ENCODE peak calls at places on chromosome 5, in ten cellular contexts. W, A, Q, M, E, V, C, B, O and R are unnamed samples.
A peak's percentile ranks its signal among the peaks of the same experiment; 100 is the strongest.

GRCh38 chr5:65076251-65076869 is 307.6 kb downstream of the CWC27 start:
- DNase-seq in W (peak; percentile 91), A (no peak), Q (no peak), M (peak; percentile 65), E (no peak), V (peak; percentile 43), C (no peak), B (no peak), O (peak; percentile 4), R (no peak)

GRCh38 chr5:112793201-112793600 is 55.5 kb downstream of the APC start:
- DNase-seq in W (no peak), A (no peak), Q (no peak), M (no peak), E (no peak), V (no peak), C (no peak), B (no peak), O (no peak), R (no peak)

GRCh38 chr5:108003178-108003577 is 332.4 kb upstream of the EFNA5 start:
- DNase-seq in W (peak; percentile 50), A (no peak), Q (no peak), M (no peak), E (no peak), V (no peak), C (no peak), B (peak; percentile 9), O (no peak), R (no peak)

GRCh38 chr5:76401801-76402250 is 1.3 kb upstream of the IQGAP2 start:
- DNase-seq in W (no peak), A (no peak), Q (no peak), M (no peak), E (no peak), V (no peak), C (no peak), B (no peak), O (peak; percentile 17), R (no peak)

GRCh38 chr5:81853005-81853357 is 102.1 kb upstream of the SSBP2 start:
- DNase-seq in W (no peak), A (no peak), Q (no peak), M (no peak), E (no peak), V (no peak), C (no peak), B (no peak), O (no peak), R (no peak)

GRCh38 chr5:77945874-77946273 is 169.7 kb upstream of the TBCA start:
- DNase-seq in W (no peak), A (no peak), Q (no peak), M (no peak), E (no peak), V (no peak), C (no peak), B (no peak), O (no peak), R (no peak)

GRCh38 chr5:65556181-65556580 is 6.8 kb downstream of the CENPK start:
- DNase-seq in W (no peak), A (no peak), Q (no peak), M (no peak), E (no peak), V (no peak), C (no peak), B (no peak), O (no peak), R (no peak)

GRCh38 chr5:35151151-35151920 is 79.0 kb downstream of the PRLR start:
- DNase-seq in W (peak; percentile 18), A (no peak), Q (no peak), M (no peak), E (no peak), V (no peak), C (no peak), B (no peak), O (no peak), R (no peak)

GRCh38 chr5:37251673-37252072 is 2.5 kb upstream of the CPLANE1 start:
- DNase-seq in W (no peak), A (no peak), Q (no peak), M (no peak), E (no peak), V (no peak), C (no peak), B (no peak), O (no peak), R (no peak)

GRCh38 chr5:102223542-102224444 is 72.3 kb downstream of the SLCO4C1 start:
- DNase-seq in W (peak; percentile 44), A (no peak), Q (no peak), M (peak; percentile 88), E (no peak), V (no peak), C (no peak), B (no peak), O (no peak), R (no peak)

GRCh38 chr5:134153657-134154056 is 23.1 kb downstream of the SKP1 start:
- DNase-seq in W (no peak), A (no peak), Q (no peak), M (no peak), E (no peak), V (no peak), C (no peak), B (no peak), O (no peak), R (no peak)

GRCh38 chr5:123881791-123882244 is 369.8 kb downstream of the CSNK1G3 start:
- DNase-seq in W (peak; percentile 42), A (no peak), Q (no peak), M (no peak), E (no peak), V (no peak), C (no peak), B (peak; percentile 7), O (no peak), R (no peak)

GRCh38 chr5:81971086-81971693 is 633 bp upstream of the ATG10 start:
- DNase-seq in W (peak; percentile 28), A (no peak), Q (no peak), M (no peak), E (no peak), V (peak; percentile 47), C (no peak), B (no peak), O (no peak), R (no peak)

GRCh38 chr5:14155730-14156129 is 12.6 kb downstream of the TRIO start:
- DNase-seq in W (no peak), A (no peak), Q (no peak), M (no peak), E (no peak), V (no peak), C (no peak), B (no peak), O (no peak), R (no peak)
- H3K4me3 ChIP-seq in W (no peak overlapping the region), A (no peak overlapping the region), Q (no peak overlapping the region), M (peak overlapping the region; percentile 63), E (no peak overlapping the region), V (no peak overlapping the region), C (no peak overlapping the region), B (no peak overlapping the region), O (no peak overlapping the region), R (no peak overlapping the region)

DNA sequence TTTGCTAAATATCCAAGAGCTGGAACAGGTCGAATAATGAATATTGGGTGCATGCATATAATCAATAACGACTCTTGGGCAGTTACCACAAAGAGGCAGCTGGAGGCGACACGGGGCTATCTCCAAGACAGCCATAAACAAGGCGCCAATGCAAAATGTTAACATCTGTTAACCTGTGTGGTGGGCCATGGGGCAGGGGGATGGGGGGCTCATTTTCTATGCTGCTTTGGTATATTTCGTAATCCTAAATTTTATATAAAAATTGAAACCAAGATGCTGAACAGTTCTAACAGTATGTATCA is 1.3 kb upstream of the RNF44 start:
- DNase-seq in W (no peak), A (no peak), Q (no peak), M (no peak), E (no peak), V (no peak), C (no peak), B (no peak), O (no peak), R (no peak)
- H3K4me3 ChIP-seq in W (peak overlapping the region; percentile 51), A (peak overlapping the region; percentile 82), Q (no peak overlapping the region), M (peak overlapping the region; percentile 93), E (no peak overlapping the region), V (no peak overlapping the region), C (no peak overlapping the region), B (no peak overlapping the region), O (no peak overlapping the region), R (peak overlapping the region; percentile 81)

GRCh38 chr5:52582313-52582712 is 205.4 kb upstream of the ITGA1 start:
- DNase-seq in W (no peak), A (no peak), Q (no peak), M (peak; percentile 6), E (no peak), V (no peak), C (no peak), B (no peak), O (no peak), R (no peak)
- H3K4me3 ChIP-seq in W (no peak overlapping the region), A (no peak overlapping the region), Q (no peak overlapping the region), M (no peak overlapping the region), E (no peak overlapping the region), V (no peak overlapping the region), C (no peak overlapping the region), B (no peak overlapping the region), O (no peak overlapping the region), R (no peak overlapping the region)

GRCh38 chr5:173238312-173239232 is 3.6 kb upstream of the NKX2-5 start:
- DNase-seq in W (no peak), A (no peak), Q (no peak), M (no peak), E (no peak), V (no peak), C (no peak), B (no peak), O (no peak), R (no peak)
- H3K4me3 ChIP-seq in W (peak overlapping the region; percentile 27), A (peak overlapping the region; percentile 33), Q (peak overlapping the region; percentile 6), M (no peak overlapping the region), E (no peak overlapping the region), V (peak overlapping the region; percentile 17), C (peak overlapping the region; percentile 27), B (no peak overlapping the region), O (peak overlapping the region; percentile 12), R (peak overlapping the region; percentile 55)

DNA sequence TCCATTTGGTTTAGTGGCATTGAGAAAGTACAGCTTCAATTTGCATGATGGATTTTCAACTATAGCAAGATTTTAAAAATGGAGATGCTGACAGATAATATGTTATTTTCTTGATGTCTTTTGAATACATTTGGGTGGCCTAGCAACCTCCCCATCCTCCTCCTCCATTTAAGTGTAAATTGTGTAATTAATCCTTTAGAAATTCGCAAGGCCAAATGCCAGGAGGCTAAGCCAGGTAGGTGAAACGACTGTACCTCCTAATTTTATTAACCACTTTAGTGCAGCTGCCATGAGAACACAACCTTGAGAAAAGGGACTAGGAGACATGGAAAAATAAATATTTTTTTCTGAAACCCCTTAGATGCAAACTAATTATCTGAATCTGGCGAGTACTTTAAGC is 248.8 kb downstream of the MRPS30 start:
- DNase-seq in W (no peak), A (no peak), Q (no peak), M (no peak), E (no peak), V (no peak), C (no peak), B (no peak), O (no peak), R (no peak)
- H3K4me3 ChIP-seq in W (no peak overlapping the region), A (no peak overlapping the region), Q (no peak overlapping the region), M (no peak overlapping the region), E (no peak overlapping the region), V (no peak overlapping the region), C (no peak overlapping the region), B (no peak overlapping the region), O (no peak overlapping the region), R (no peak overlapping the region)